ENCODE peak calls at places on chromosomes 3 and 15, in six cellular contexts. G is A673, Y is heart left ventricle, A is colonic mucosa, E is H1, S is cardiac muscle cell. L is an unnamed sample.

GRCh38 chr3:105967117-105967516 is 98.3 kb upstream of the CBLB start:
- DNase-seq in G (peak; percentile 74), Y (no peak), A (peak; percentile 37), E (no peak), S (no peak), L (no peak)

GRCh38 chr3:152899306-152899705 is 64.4 kb downstream of the P2RY1 start:
- DNase-seq in G (no peak), Y (no peak), A (no peak), E (no peak), S (peak; percentile 12), L (no peak)

GRCh38 chr3:20225769-20226168 is 39.8 kb upstream of the SGO1 start:
- DNase-seq in G (peak; percentile 62), Y (no peak), A (no peak), E (no peak), S (peak; percentile 37), L (no peak)

GRCh38 chr3:39781025-39781424 is 28.4 kb upstream of the MYRIP start:
- DNase-seq in G (no peak), Y (no peak), A (no peak), E (no peak), S (no peak), L (no peak)

GRCh38 chr3:172125963-172126403 is 86.6 kb downstream of the FNDC3B start:
- DNase-seq in G (peak; percentile 74), Y (peak; percentile 75), A (peak; percentile 62), E (no peak), S (no peak), L (no peak)

GRCh38 chr3:169478566-169479313 is 184.8 kb downstream of the MECOM start:
- DNase-seq in G (no peak), Y (no peak), A (no peak), E (no peak), S (no peak), L (no peak)

GRCh38 chr15:48507416-48508065 is 138.0 kb downstream of the FBN1 start:
- DNase-seq in G (peak; percentile 70), Y (no peak), A (peak; percentile 24), E (no peak), S (peak; percentile 59), L (peak; percentile 52)

GRCh38 chr3:67349551-67350174 is 304.7 kb downstream of the SUCLG2 start:
- DNase-seq in G (no peak), Y (no peak), A (no peak), E (no peak), S (no peak), L (no peak)

GRCh38 chr15:88072598-88073385 is 183.7 kb downstream of the NTRK3 start:
- DNase-seq in G (no peak), Y (no peak), A (no peak), E (peak; percentile 19), S (no peak), L (no peak)

GRCh38 chr3:146223401-146224373 is 27.2 kb downstream of the PLSCR4 start:
- DNase-seq in G (no peak), Y (no peak), A (peak; percentile 62), E (no peak), S (no peak), L (no peak)

GRCh38 chr15:50506121-50506520 is 40.3 kb downstream of the USP50 start:
- DNase-seq in G (no peak), Y (no peak), A (no peak), E (no peak), S (peak; percentile 14), L (peak; percentile 35)

GRCh38 chr3:161977063-161977462 is 480.5 kb downstream of the OTOL1 start:
- DNase-seq in G (no peak), Y (no peak), A (no peak), E (no peak), S (no peak), L (no peak)

GRCh38 chr3:14847613-14848541 is 29.1 kb downstream of the FGD5 start:
- DNase-seq in G (no peak), Y (peak; percentile 87), A (peak; percentile 81), E (peak; percentile 38), S (no peak), L (peak; percentile 47)

GRCh38 chr3:104347281-104347680 is 1019.4 kb upstream of the ALCAM start:
- DNase-seq in G (no peak), Y (no peak), A (no peak), E (no peak), S (no peak), L (no peak)

GRCh38 chr3:73100734-73101550 is 39.5 kb downstream of the EBLN2 start:
- DNase-seq in G (peak; percentile 78), Y (peak; percentile 74), A (peak; percentile 89), E (peak; percentile 74), S (peak; percentile 90), L (peak; percentile 86)

GRCh38 chr3:150449169-150449721 is 41.1 kb downstream of the TSC22D2 start:
- DNase-seq in G (peak; percentile 42), Y (no peak), A (no peak), E (no peak), S (no peak), L (no peak)

GRCh38 chr3:48135773-48136495 is 52.3 kb downstream of the CDC25A start:
- DNase-seq in G (no peak), Y (no peak), A (no peak), E (no peak), S (no peak), L (no peak)

GRCh38 chr3:24417730-24418129 is 76.9 kb downstream of the THRB start:
- DNase-seq in G (no peak), Y (no peak), A (no peak), E (no peak), S (no peak), L (no peak)

GRCh38 chr3:122101646-122102045 is 46.5 kb downstream of the CD86 start:
- DNase-seq in G (peak; percentile 78), Y (no peak), A (peak; percentile 32), E (no peak), S (peak; percentile 78), L (peak; percentile 15)

GRCh38 chr3:177441281-177441812 is 244.1 kb upstream of the TBL1XR1 start:
- DNase-seq in G (no peak), Y (no peak), A (no peak), E (no peak), S (no peak), L (no peak)

GRCh38 chr15:80059786-80060489 is 462 bp downstream of the ZFAND6 start:
- DNase-seq in G (peak; percentile 74), Y (peak; percentile 80), A (peak; percentile 49), E (peak; percentile 27), S (peak; percentile 80), L (no peak)

GRCh38 chr3:117842086-117842485 is 1132.5 kb downstream of the TUSC7 start:
- DNase-seq in G (peak; percentile 12), Y (no peak), A (no peak), E (no peak), S (no peak), L (no peak)

GRCh38 chr3:37952564-37952963 is 38.0 kb upstream of the VILL start:
- DNase-seq in G (no peak), Y (no peak), A (no peak), E (no peak), S (no peak), L (no peak)

GRCh38 chr3:183028416-183028815 is 48.1 kb upstream of the DCUN1D1 start:
- DNase-seq in G (no peak), Y (no peak), A (no peak), E (no peak), S (no peak), L (no peak)

DNA sequence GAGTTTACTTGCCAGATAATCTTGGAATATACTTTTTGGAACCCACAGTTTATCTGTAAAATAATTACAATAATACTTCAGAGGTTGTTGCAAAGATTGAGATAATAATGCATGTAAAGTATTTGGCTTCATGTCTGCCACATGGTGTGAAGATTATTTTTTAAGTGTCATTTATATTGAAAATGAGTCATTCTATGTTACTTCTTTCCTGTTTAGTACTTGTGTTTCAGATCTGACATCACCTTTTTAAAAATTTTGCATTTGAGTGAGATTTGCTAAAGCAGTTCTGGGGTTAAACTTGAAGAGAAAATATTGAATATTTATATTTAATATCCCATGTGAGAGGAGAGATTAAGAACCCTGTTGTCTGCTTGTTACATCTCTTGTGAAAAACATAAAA is 31.2 kb downstream of the IQGAP1 start:
- DNase-seq in G (peak; percentile 50), Y (no peak), A (no peak), E (no peak), S (no peak), L (no peak)
- H3K4me1 ChIP-seq in G (peaks cover 44% of the 10 kb centered on the region), Y (peaks cover 56% of the 10 kb centered on the region), A (peaks cover 25% of the 10 kb centered on the region), E (peaks cover 12% of the 10 kb centered on the region), S (peaks cover 8% of the 10 kb centered on the region), L (no peaks in the 10 kb centered on the region)

DNA sequence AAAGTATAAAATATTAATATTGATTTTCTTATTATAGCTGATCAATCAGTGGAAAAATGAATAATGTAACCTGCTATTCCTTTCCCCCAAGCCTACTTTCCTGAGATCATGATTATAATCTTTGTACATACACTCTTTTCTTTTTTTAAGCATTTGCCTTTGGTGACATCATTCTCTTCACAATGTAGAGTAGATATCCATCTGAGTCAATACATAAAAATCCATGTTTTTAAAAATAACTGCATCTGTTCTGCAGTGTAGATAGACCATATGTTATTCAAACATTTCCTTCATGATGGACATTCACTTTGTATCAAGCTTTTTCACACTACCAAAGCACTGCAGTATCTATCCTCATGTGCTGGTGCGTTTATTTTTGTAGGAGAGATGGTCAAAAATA is 211.1 kb downstream of the PTPRG start:
- DNase-seq in G (no peak), Y (no peak), A (no peak), E (no peak), S (no peak), L (no peak)
- H3K4me1 ChIP-seq in G (peaks cover 6% of the 10 kb centered on the region), Y (peaks cover 15% of the 10 kb centered on the region), A (no peaks in the 10 kb centered on the region), E (peaks cover 7% of the 10 kb centered on the region), S (no peaks in the 10 kb centered on the region), L (no peaks in the 10 kb centered on the region)

DNA sequence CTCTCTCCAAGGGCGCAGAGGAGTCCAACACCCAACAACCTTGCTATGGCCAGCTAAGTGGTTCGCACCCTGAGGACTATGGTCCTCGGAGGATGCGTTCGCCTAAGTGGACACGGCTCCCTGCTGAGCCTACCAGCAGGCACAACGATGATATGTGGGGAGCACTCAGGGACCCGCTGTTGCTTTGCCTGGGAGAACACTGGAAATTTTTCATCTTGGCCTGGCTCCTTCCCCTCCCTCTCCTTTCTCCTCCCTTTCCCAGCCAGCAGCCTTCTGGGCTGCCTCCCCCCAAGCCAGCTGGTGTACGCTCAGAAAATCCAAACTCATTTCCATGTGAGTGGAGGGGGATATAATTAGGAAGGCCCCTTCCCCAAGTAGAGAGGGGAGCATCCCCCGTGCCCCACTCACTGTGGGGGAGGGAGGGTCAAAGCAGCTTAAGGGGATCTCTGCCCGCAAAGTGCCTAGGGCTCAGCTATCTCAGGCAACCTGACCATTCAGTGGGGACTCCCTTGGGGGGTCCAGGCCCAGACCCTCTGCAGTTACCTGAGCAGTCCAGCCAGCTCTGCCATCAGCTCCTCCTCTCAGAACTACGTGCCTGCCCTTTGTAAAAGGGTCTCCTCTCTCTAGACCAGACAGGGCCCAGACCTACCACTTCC is 630 bp upstream of the SEMA7A start:
- DNase-seq in G (no peak), Y (no peak), A (no peak), E (no peak), S (no peak), L (no peak)
- H3K4me1 ChIP-seq in G (peaks cover 11% of the 10 kb centered on the region), Y (peaks cover 14% of the 10 kb centered on the region), A (peaks cover 3% of the 10 kb centered on the region), E (peaks cover 5% of the 10 kb centered on the region), S (peaks cover 13% of the 10 kb centered on the region), L (peaks cover 3% of the 10 kb centered on the region)

GRCh38 chr3:32780071-32780734 is 37.6 kb upstream of the TRIM71 start:
- DNase-seq in G (no peak), Y (no peak), A (no peak), E (peak; percentile 23), S (no peak), L (no peak)

GRCh38 chr3:32781211-32781968 is 36.4 kb upstream of the TRIM71 start:
- DNase-seq in G (peak; percentile 82), Y (peak; percentile 75), A (peak; percentile 77), E (peak; percentile 86), S (peak; percentile 95), L (peak; percentile 83)

GRCh38 chr3:32778389-32778788 is 39.4 kb upstream of the TRIM71 start:
- DNase-seq in G (no peak), Y (no peak), A (no peak), E (no peak), S (no peak), L (no peak)

GRCh38 chr3:32782417-32782816 is 35.4 kb upstream of the TRIM71 start:
- DNase-seq in G (no peak), Y (no peak), A (no peak), E (no peak), S (no peak), L (no peak)

GRCh38 chr3:32780735-32781210 is 37.0 kb upstream of the TRIM71 start:
- DNase-seq in G (peak; percentile 81), Y (peak; percentile 42), A (peak; percentile 48), E (peak; percentile 98), S (peak; percentile 80), L (peak; percentile 51)
- H3K4me1 ChIP-seq in G (peaks cover 7% of the 10 kb centered on the region), Y (no peaks in the 10 kb centered on the region), A (no peaks in the 10 kb centered on the region), E (peaks cover 17% of the 10 kb centered on the region), S (peaks cover 3% of the 10 kb centered on the region), L (no peaks in the 10 kb centered on the region)